ENCODE peak calls at places on chromosomes 1 and 21, in seven cellular contexts. One of them, this sample, is unnamed.

GRCh38 chr1:225933072-225933471 is 7.9 kb downstream of the LEFTY2 start:
- DNase-seq in fibroblast of lung: peak
- DNase-seq in A549: peak
- DNase-seq in GM23338: no peak
- DNase-seq in vagina: no peak
- DNase-seq in esophagus squamous epithelium: no peak
- DNase-seq in neural progenitor cell: no peak
- DNase-seq in this sample: no peak

GRCh38 chr1:162578071-162578705 is 16.7 kb downstream of the UAP1 start:
- DNase-seq in esophagus squamous epithelium: no peak
- DNase-seq in fibroblast of lung: no peak
- DNase-seq in neural progenitor cell: no peak
- DNase-seq in A549: no peak
- DNase-seq in vagina: no peak
- DNase-seq in GM23338: no peak
- DNase-seq in this sample: no peak

GRCh38 chr1:206937437-206937836 is 8.8 kb downstream of the PIGR start:
- DNase-seq in esophagus squamous epithelium: no peak
- DNase-seq in vagina: no peak
- DNase-seq in fibroblast of lung: no peak
- DNase-seq in A549: no peak
- DNase-seq in neural progenitor cell: no peak
- DNase-seq in GM23338: no peak
- DNase-seq in this sample: no peak

GRCh38 chr1:17259233-17259873 is 10.5 kb downstream of the PADI3 start:
- DNase-seq in vagina: no peak
- DNase-seq in fibroblast of lung: peak
- DNase-seq in A549: no peak
- DNase-seq in GM23338: no peak
- DNase-seq in esophagus squamous epithelium: no peak
- DNase-seq in neural progenitor cell: no peak
- DNase-seq in this sample: peak

GRCh38 chr21:42468511-42469131 is 27.4 kb downstream of the RSPH1 start:
- DNase-seq in vagina: peak
- DNase-seq in GM23338: no peak
- DNase-seq in fibroblast of lung: no peak
- DNase-seq in neural progenitor cell: no peak
- DNase-seq in esophagus squamous epithelium: no peak
- DNase-seq in A549: no peak
- DNase-seq in this sample: no peak

GRCh38 chr1:172885976-172886375 is 164.8 kb downstream of the TNFSF18 start:
- DNase-seq in vagina: no peak
- DNase-seq in GM23338: no peak
- DNase-seq in neural progenitor cell: no peak
- DNase-seq in A549: no peak
- DNase-seq in fibroblast of lung: peak
- DNase-seq in esophagus squamous epithelium: no peak
- DNase-seq in this sample: no peak

GRCh38 chr1:117932576-117932975 is 3.0 kb downstream of the WDR3 start:
- DNase-seq in vagina: no peak
- DNase-seq in esophagus squamous epithelium: no peak
- DNase-seq in A549: no peak
- DNase-seq in fibroblast of lung: no peak
- DNase-seq in GM23338: no peak
- DNase-seq in neural progenitor cell: no peak
- DNase-seq in this sample: no peak

GRCh38 chr1:2933431-2934172 is 87.7 kb upstream of the ACTRT2 start:
- DNase-seq in fibroblast of lung: no peak
- DNase-seq in neural progenitor cell: no peak
- DNase-seq in esophagus squamous epithelium: no peak
- DNase-seq in A549: no peak
- DNase-seq in vagina: no peak
- DNase-seq in GM23338: no peak
- DNase-seq in this sample: no peak

GRCh38 chr1:54105080-54105479 is 47.7 kb downstream of the CDCP2 start:
- DNase-seq in neural progenitor cell: no peak
- DNase-seq in fibroblast of lung: no peak
- DNase-seq in esophagus squamous epithelium: no peak
- DNase-seq in A549: no peak
- DNase-seq in vagina: no peak
- DNase-seq in GM23338: no peak
- DNase-seq in this sample: no peak

GRCh38 chr1:54105736-54106269 is 47.0 kb downstream of the CDCP2 start:
- DNase-seq in fibroblast of lung: peak
- DNase-seq in neural progenitor cell: no peak
- DNase-seq in GM23338: no peak
- DNase-seq in esophagus squamous epithelium: no peak
- DNase-seq in A549: no peak
- DNase-seq in vagina: no peak
- DNase-seq in this sample: no peak

GRCh38 chr1:54108156-54108555 is 44.6 kb downstream of the CDCP2 start:
- DNase-seq in fibroblast of lung: no peak
- DNase-seq in A549: no peak
- DNase-seq in neural progenitor cell: no peak
- DNase-seq in GM23338: no peak
- DNase-seq in vagina: no peak
- DNase-seq in esophagus squamous epithelium: no peak
- DNase-seq in this sample: peak

GRCh38 chr1:54109131-54110105 is 43.4 kb downstream of the CDCP2 start:
- DNase-seq in neural progenitor cell: no peak
- DNase-seq in GM23338: no peak
- DNase-seq in A549: no peak
- DNase-seq in esophagus squamous epithelium: no peak
- DNase-seq in vagina: no peak
- DNase-seq in fibroblast of lung: no peak
- DNase-seq in this sample: no peak

GRCh38 chr1:54107131-54107530 is 45.7 kb downstream of the CDCP2 start:
- DNase-seq in A549: no peak
- DNase-seq in fibroblast of lung: peak
- DNase-seq in GM23338: peak
- DNase-seq in esophagus squamous epithelium: no peak
- DNase-seq in vagina: no peak
- DNase-seq in neural progenitor cell: peak
- DNase-seq in this sample: no peak
- TF ChIP-seq CTCF in A549: no peak
- TF ChIP-seq CTCF in fibroblast of lung: no peak
- TF ChIP-seq CTCF in GM23338: no peak
- TF ChIP-seq CTCF in esophagus squamous epithelium: no peak
- TF ChIP-seq CTCF in vagina: no peak
- TF ChIP-seq CTCF in neural progenitor cell: no peak
- TF ChIP-seq CTCF in this sample: peak

GRCh38 chr1:220879090-220879508 is at the start of gene HLX:
- DNase-seq in fibroblast of lung: peak
- DNase-seq in neural progenitor cell: peak
- DNase-seq in esophagus squamous epithelium: peak
- DNase-seq in vagina: no peak
- DNase-seq in GM23338: peak
- DNase-seq in A549: peak
- DNase-seq in this sample: peak

GRCh38 chr1:220878223-220879081 is 791 bp upstream of the HLX start:
- DNase-seq in neural progenitor cell: peak
- DNase-seq in A549: no peak
- DNase-seq in fibroblast of lung: peak
- DNase-seq in esophagus squamous epithelium: no peak
- DNase-seq in GM23338: peak
- DNase-seq in vagina: no peak
- DNase-seq in this sample: no peak

GRCh38 chr1:220880367-220880680 is 1.1 kb downstream of the HLX start:
- DNase-seq in esophagus squamous epithelium: no peak
- DNase-seq in neural progenitor cell: no peak
- DNase-seq in A549: no peak
- DNase-seq in GM23338: no peak
- DNase-seq in vagina: peak
- DNase-seq in fibroblast of lung: peak
- DNase-seq in this sample: no peak

GRCh38 chr1:220880726-220881506 is 1.7 kb downstream of the HLX start:
- DNase-seq in A549: no peak
- DNase-seq in neural progenitor cell: peak
- DNase-seq in GM23338: peak
- DNase-seq in fibroblast of lung: peak
- DNase-seq in esophagus squamous epithelium: no peak
- DNase-seq in vagina: no peak
- DNase-seq in this sample: no peak

DNA sequence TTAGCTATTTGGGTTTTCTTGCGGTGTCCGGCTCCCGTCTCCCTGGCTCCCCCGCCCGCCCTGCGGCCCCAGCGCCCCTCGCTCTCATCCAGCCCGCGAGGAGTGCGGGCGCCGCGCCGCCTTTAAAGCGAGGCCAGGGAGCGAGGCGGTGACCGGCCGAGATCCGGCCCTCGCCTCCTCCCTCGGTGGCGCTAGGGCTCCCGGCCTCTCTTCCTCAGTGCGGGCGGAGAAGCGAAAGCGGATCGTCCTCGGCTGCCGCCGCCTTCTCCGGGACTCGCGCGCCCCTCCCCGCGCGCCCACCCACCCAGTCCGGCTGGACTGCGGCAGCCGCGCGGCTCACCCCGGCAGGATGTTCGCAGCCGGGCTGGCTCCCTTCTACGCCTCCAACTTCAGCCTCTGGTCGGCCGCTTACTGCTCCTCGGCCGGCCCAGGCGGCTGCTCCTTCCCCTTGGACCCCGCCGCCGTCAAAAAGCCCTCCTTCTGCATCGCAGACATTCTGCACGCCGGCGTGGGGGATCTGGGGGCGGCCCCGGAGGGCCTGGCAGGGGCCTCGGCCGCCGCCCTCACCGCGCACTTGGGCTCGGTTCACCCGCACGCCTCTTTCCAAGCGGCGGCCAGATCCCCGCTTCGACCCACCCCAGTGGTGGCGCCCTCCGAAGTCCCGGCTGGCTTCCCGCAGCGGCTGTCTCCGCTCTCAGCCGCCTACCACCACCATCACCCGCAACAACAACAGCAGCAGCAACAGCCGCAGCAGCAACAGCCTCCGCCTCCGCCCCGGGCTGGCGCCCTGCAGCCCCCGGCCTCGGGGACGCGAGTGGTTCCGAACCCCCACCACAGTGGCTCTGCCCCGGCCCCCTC is 495 bp downstream of the HLX start:
- DNase-seq in esophagus squamous epithelium: no peak
- DNase-seq in GM23338: peak
- DNase-seq in neural progenitor cell: peak
- DNase-seq in A549: peak
- DNase-seq in fibroblast of lung: peak
- DNase-seq in vagina: no peak
- DNase-seq in this sample: peak
- H3K27ac ChIP-seq in esophagus squamous epithelium: peak
- H3K27ac ChIP-seq in GM23338: no peak
- H3K27ac ChIP-seq in neural progenitor cell: no peak
- H3K27ac ChIP-seq in A549: peak
- H3K27ac ChIP-seq in fibroblast of lung: peak
- H3K27ac ChIP-seq in vagina: peak
- H3K27ac ChIP-seq in this sample: peak

DNA sequence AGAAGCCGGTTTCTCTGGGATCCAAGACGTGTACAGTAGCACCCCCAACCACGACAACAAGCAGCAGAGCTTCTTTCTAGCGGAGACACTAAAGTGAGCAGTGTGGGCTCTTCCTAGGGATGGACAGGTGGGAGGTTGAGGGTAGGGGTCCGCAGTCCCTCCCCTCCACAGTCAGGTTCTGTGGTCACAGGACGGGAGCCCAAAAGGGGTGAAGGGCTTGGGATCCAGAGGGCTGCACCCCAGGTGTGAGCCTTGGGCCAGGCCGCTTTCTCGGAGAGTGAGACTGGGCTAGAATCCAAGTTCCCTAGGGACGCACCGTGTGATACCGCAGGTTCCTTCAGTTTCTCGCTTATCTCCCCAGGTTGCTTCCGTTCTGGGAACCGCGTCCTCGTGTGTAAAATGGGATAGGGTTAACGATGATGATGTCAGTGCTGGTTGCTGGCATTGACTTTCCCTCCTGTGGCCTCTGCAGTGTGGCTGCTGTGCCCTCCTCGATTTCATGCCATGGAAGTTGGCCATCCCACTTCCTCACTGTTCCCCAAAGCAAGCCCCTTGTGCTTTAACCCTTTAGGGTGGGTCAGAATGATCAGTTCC is 17.3 kb upstream of the SELENON start:
- DNase-seq in GM23338: no peak
- DNase-seq in vagina: no peak
- DNase-seq in esophagus squamous epithelium: no peak
- DNase-seq in neural progenitor cell: no peak
- DNase-seq in A549: no peak
- DNase-seq in fibroblast of lung: no peak
- DNase-seq in this sample: no peak
- H3K4me3 ChIP-seq in GM23338: no peak
- H3K4me3 ChIP-seq in vagina: no peak
- H3K4me3 ChIP-seq in esophagus squamous epithelium: no peak
- H3K4me3 ChIP-seq in neural progenitor cell: no peak
- H3K4me3 ChIP-seq in A549: no peak
- H3K4me3 ChIP-seq in fibroblast of lung: no peak
- H3K4me3 ChIP-seq in this sample: no peak

GRCh38 chr1:65264197-65264929 is 45.0 kb upstream of the DNAJC6 start:
- DNase-seq in neural progenitor cell: peak
- DNase-seq in GM23338: peak
- DNase-seq in fibroblast of lung: peak
- DNase-seq in vagina: no peak
- DNase-seq in esophagus squamous epithelium: no peak
- DNase-seq in A549: peak
- DNase-seq in this sample: peak

GRCh38 chr1:65266501-65266900 is 42.8 kb upstream of the DNAJC6 start:
- DNase-seq in A549: no peak
- DNase-seq in GM23338: no peak
- DNase-seq in vagina: no peak
- DNase-seq in esophagus squamous epithelium: no peak
- DNase-seq in fibroblast of lung: no peak
- DNase-seq in neural progenitor cell: no peak
- DNase-seq in this sample: no peak

GRCh38 chr1:65263286-65263685 is 46.1 kb upstream of the DNAJC6 start:
- DNase-seq in GM23338: no peak
- DNase-seq in neural progenitor cell: no peak
- DNase-seq in vagina: no peak
- DNase-seq in A549: no peak
- DNase-seq in fibroblast of lung: no peak
- DNase-seq in esophagus squamous epithelium: no peak
- DNase-seq in this sample: no peak

GRCh38 chr1:65267291-65268087 is 41.9 kb upstream of the DNAJC6 start:
- DNase-seq in neural progenitor cell: no peak
- DNase-seq in vagina: no peak
- DNase-seq in GM23338: peak
- DNase-seq in A549: no peak
- DNase-seq in fibroblast of lung: no peak
- DNase-seq in esophagus squamous epithelium: no peak
- DNase-seq in this sample: no peak

DNA sequence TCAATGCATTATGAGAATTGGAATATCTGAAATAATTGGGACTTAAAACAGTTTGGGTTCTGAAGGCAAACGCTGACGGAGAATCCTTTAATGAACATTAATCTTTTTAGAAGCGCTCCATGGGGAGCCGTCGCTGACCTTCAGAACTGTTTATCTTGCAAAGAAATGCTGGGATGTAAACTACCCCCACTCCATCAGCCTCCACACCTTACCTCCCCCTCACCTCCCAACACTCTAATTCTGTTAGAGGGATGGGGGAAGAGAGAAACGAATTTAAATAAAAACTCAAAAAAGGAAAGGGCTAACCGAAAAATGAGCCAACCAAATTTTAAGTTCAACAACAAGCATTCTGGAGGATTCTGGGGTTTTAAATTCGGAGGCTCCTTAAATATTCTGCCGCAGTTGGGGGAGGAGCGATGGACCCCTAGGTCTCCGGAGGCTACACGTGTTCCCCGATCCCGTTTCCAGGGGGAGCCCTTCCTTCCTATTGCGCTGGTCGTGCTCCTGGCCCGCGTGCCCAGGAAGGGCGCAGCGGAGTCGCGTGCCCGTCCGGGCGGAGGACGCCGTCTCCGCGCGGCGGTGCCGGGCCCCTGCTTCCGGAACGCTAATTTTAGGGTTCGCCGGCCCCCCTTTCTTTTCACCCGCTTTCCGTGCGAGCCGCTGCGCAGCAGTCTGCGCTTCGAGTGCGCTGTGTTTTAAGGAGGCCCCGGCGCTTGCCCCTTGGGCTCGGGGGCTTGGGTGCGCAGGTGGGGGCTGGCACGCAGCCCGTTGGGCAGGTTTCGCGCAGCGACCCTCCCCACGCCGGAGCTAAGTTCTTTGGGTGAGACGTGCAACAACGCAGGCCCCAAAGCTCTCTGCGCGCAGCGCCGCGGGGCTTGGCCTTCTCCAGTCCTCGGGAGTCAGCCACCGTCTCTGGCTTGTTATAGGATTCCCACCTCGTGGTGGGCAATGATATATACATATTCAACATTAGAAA is 43.8 kb upstream of the DNAJC6 start:
- DNase-seq in esophagus squamous epithelium: no peak
- DNase-seq in GM23338: peak
- DNase-seq in vagina: no peak
- DNase-seq in neural progenitor cell: peak
- DNase-seq in fibroblast of lung: peak
- DNase-seq in A549: no peak
- DNase-seq in this sample: peak
- TF ChIP-seq CTCF in esophagus squamous epithelium: no peak
- TF ChIP-seq CTCF in GM23338: peak
- TF ChIP-seq CTCF in vagina: no peak
- TF ChIP-seq CTCF in neural progenitor cell: peak
- TF ChIP-seq CTCF in fibroblast of lung: no peak
- TF ChIP-seq CTCF in A549: no peak
- TF ChIP-seq CTCF in this sample: peak